ENCODE peak calls at places on chromosomes 11 and 22, in six cellular contexts. V, J, Q, T, R and H are unnamed samples. For H3K4me1, the result is how much of the 10 kb centered on the place peaks cover.

GRCh38 chr11:77705195-77705876 is 67.7 kb upstream of the CLNS1A start:
- DNase-seq in V (no peak), J (no peak), Q (no peak), T (no peak), R (peak), H (no peak)

GRCh38 chr11:105670811-105671210 is 60.9 kb downstream of the GRIA4 start:
- DNase-seq in V (no peak), J (no peak), Q (no peak), T (no peak), R (no peak), H (no peak)

GRCh38 chr11:106344392-106344791 is 266.9 kb downstream of the AASDHPPT start:
- DNase-seq in V (no peak), J (no peak), Q (no peak), T (no peak), R (peak), H (peak)

GRCh38 chr11:79243412-79244174 is 197.2 kb downstream of the TENM4 start:
- DNase-seq in V (no peak), J (peak), Q (no peak), T (no peak), R (no peak), H (no peak)

GRCh38 chr11:65766535-65766934 is 14.2 kb downstream of the AP5B1 start:
- DNase-seq in V (no peak), J (no peak), Q (no peak), T (no peak), R (peak), H (no peak)

GRCh38 chr11:131668867-131669780 is 298.7 kb downstream of the NTM start:
- DNase-seq in V (no peak), J (no peak), Q (no peak), T (no peak), R (peak), H (peak)

GRCh38 chr11:88246680-88247079 is 71.4 kb upstream of the RAB38 start:
- DNase-seq in V (no peak), J (no peak), Q (no peak), T (no peak), R (peak), H (no peak)

GRCh38 chr22:37492428-37493344 is 6.5 kb upstream of the MFNG start:
- DNase-seq in V (no peak), J (no peak), Q (no peak), T (peak), R (peak), H (no peak)

GRCh38 chr11:126046796-126047195 is 15.9 kb downstream of the CDON start:
- DNase-seq in V (no peak), J (no peak), Q (no peak), T (no peak), R (no peak), H (no peak)

GRCh38 chr11:115895594-115895993 is 391.4 kb upstream of the CADM1 start:
- DNase-seq in V (no peak), J (no peak), Q (no peak), T (no peak), R (no peak), H (no peak)

GRCh38 chr11:5931061-5931460 is 11.0 kb upstream of the OR56A3 start:
- DNase-seq in V (no peak), J (no peak), Q (no peak), T (no peak), R (no peak), H (no peak)

GRCh38 chr11:111324277-111324720 is 26.0 kb downstream of the POU2AF3 start:
- DNase-seq in V (no peak), J (no peak), Q (no peak), T (no peak), R (peak), H (no peak)

GRCh38 chr11:96424693-96425092 is 34.9 kb downstream of the JRKL start:
- DNase-seq in V (no peak), J (no peak), Q (no peak), T (no peak), R (peak), H (no peak)

GRCh38 chr11:10551845-10552352 is 10.9 kb upstream of the RNF141 start:
- DNase-seq in V (no peak), J (no peak), Q (no peak), T (no peak), R (no peak), H (no peak)

GRCh38 chr11:128346808-128347207 is 240.6 kb downstream of the ETS1 start:
- DNase-seq in V (no peak), J (no peak), Q (no peak), T (no peak), R (peak), H (no peak)

GRCh38 chr22:50206599-50206998 is 5.8 kb downstream of the SELENOO start:
- DNase-seq in V (peak), J (peak), Q (peak), T (peak), R (peak), H (peak)

GRCh38 chr22:17807571-17808410 is 33.5 kb upstream of the BID start:
- DNase-seq in V (peak), J (peak), Q (peak), T (peak), R (no peak), H (peak)

GRCh38 chr11:65355776-65356393 is 1.3 kb downstream of the TIGD3 start:
- DNase-seq in V (peak), J (peak), Q (peak), T (peak), R (peak), H (no peak)

GRCh38 chr11:6402061-6402470 is 11.8 kb downstream of the SMPD1 start:
- DNase-seq in V (no peak), J (no peak), Q (no peak), T (no peak), R (no peak), H (no peak)

GRCh38 chr11:85889676-85890579 is 34.7 kb downstream of the CCDC83 start:
- DNase-seq in V (no peak), J (no peak), Q (no peak), T (no peak), R (peak), H (peak)

GRCh38 chr22:43018615-43019014 is 3.7 kb upstream of the PACSIN2 start:
- DNase-seq in V (no peak), J (no peak), Q (no peak), T (no peak), R (no peak), H (no peak)

GRCh38 chr11:15577519-15577918 is 462.8 kb downstream of the INSC start:
- DNase-seq in V (no peak), J (no peak), Q (no peak), T (no peak), R (no peak), H (no peak)

GRCh38 chr11:27933992-27934829 is 173.7 kb downstream of the KIF18A start:
- DNase-seq in V (no peak), J (no peak), Q (no peak), T (no peak), R (peak), H (no peak)

GRCh38 chr11:94519478-94520084 is 7.3 kb downstream of the C11orf97 start:
- DNase-seq in V (no peak), J (no peak), Q (no peak), T (no peak), R (peak), H (peak)

GRCh38 chr11:131354251-131354701 is 16.1 kb upstream of the NTM start:
- DNase-seq in V (no peak), J (no peak), Q (no peak), T (no peak), R (no peak), H (no peak)

GRCh38 chr11:43712676-43713075 is 32.1 kb downstream of the HSD17B12 start:
- DNase-seq in V (no peak), J (no peak), Q (no peak), T (no peak), R (peak), H (no peak)

GRCh38 chr22:43829904-43830851 is 18.1 kb upstream of the EFCAB6 start:
- DNase-seq in V (peak), J (peak), Q (peak), T (peak), R (peak), H (no peak)

GRCh38 chr11:86595401-86595800 is 77.0 kb downstream of the ME3 start:
- DNase-seq in V (no peak), J (no peak), Q (no peak), T (no peak), R (no peak), H (no peak)

GRCh38 chr11:126135182-126136176 is 72.8 kb upstream of the CDON start:
- DNase-seq in V (no peak), J (no peak), Q (no peak), T (no peak), R (peak), H (no peak)

GRCh38 chr11:79100093-79100704 is 340.6 kb downstream of the TENM4 start:
- DNase-seq in V (no peak), J (no peak), Q (no peak), T (no peak), R (peak), H (peak)

GRCh38 chr11:35274909-35275807 is 136.2 kb downstream of the CD44 start:
- DNase-seq in V (peak), J (no peak), Q (no peak), T (peak), R (peak), H (no peak)

GRCh38 chr11:114154271-114155047 is 94.9 kb downstream of the ZBTB16 start:
- DNase-seq in V (no peak), J (peak), Q (peak), T (no peak), R (peak), H (no peak)

GRCh38 chr11:109971184-109971523 is 122.0 kb upstream of the ZC3H12C start:
- DNase-seq in V (no peak), J (no peak), Q (no peak), T (no peak), R (peak), H (no peak)

GRCh38 chr11:27388869-27389268 is 25.9 kb upstream of the CCDC34 start:
- DNase-seq in V (no peak), J (no peak), Q (no peak), T (no peak), R (no peak), H (no peak)

GRCh38 chr11:108933630-108934029 is 268.8 kb downstream of the DDX10 start:
- DNase-seq in V (no peak), J (no peak), Q (no peak), T (no peak), R (peak), H (no peak)

GRCh38 chr11:100863080-100863581 is 176.0 kb downstream of the ARHGAP42 start:
- DNase-seq in V (no peak), J (peak), Q (peak), T (no peak), R (peak), H (peak)

GRCh38 chr22:19085233-19086043 is 36.8 kb downstream of the DGCR2 start:
- DNase-seq in V (no peak), J (no peak), Q (no peak), T (peak), R (peak), H (peak)

GRCh38 chr11:128328955-128329551 is 258.3 kb downstream of the ETS1 start:
- DNase-seq in V (no peak), J (no peak), Q (peak), T (no peak), R (no peak), H (no peak)

GRCh38 chr11:130344846-130345245 is 30.1 kb upstream of the ZBTB44 start:
- DNase-seq in V (no peak), J (no peak), Q (no peak), T (no peak), R (no peak), H (no peak)

GRCh38 chr11:123182101-123182500 is 12.9 kb downstream of the CLMP start:
- DNase-seq in V (no peak), J (no peak), Q (no peak), T (no peak), R (peak), H (no peak)
- H3K4me1 ChIP-seq in V (under half), J (under half), Q (under half), T (under half), R (half or more), H (under half)

GRCh38 chr22:41857860-41858199 is 24.9 kb downstream of the SREBF2 start:
- DNase-seq in V (no peak), J (no peak), Q (no peak), T (no peak), R (no peak), H (no peak)
- H3K27ac ChIP-seq in V (peak), J (no peak), Q (no peak), T (no peak), R (peak), H (no peak)

DNA sequence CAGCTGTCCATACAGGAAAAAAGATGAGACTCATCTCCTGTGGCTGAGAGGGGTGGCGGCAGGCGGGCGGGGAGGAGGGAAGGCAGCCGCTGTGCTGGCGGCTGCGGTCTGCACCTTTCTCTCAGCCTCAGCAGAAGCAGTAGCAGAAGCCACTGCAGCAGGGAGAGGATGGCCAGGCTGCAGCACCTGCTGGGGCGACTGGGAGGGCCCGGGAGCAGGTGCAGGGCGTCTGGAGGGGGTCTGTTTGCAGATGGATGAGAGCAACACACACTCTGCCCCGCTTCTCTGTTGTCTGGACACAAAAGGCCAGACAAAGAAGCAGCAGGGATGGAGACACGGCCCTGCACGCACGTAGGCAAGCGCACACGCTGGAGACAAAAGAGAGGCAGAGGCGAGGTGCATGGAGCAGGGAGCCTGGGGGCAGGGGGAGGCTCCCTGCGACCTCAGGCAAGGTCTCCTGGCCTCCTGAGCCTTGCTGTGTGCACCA is 9.3 kb upstream of the MIAT start:
- DNase-seq in V (no peak), J (no peak), Q (no peak), T (no peak), R (no peak), H (peak)
- H3K4me1 ChIP-seq in V (under half), J (under half), Q (under half), T (under half), R (under half), H (under half)

GRCh38 chr11:14132312-14132711 is 169.8 kb downstream of the SPON1 start:
- DNase-seq in V (no peak), J (no peak), Q (no peak), T (no peak), R (no peak), H (peak)
- H3K27ac ChIP-seq in V (no peak), J (no peak), Q (no peak), T (no peak), R (no peak), H (no peak)

DNA sequence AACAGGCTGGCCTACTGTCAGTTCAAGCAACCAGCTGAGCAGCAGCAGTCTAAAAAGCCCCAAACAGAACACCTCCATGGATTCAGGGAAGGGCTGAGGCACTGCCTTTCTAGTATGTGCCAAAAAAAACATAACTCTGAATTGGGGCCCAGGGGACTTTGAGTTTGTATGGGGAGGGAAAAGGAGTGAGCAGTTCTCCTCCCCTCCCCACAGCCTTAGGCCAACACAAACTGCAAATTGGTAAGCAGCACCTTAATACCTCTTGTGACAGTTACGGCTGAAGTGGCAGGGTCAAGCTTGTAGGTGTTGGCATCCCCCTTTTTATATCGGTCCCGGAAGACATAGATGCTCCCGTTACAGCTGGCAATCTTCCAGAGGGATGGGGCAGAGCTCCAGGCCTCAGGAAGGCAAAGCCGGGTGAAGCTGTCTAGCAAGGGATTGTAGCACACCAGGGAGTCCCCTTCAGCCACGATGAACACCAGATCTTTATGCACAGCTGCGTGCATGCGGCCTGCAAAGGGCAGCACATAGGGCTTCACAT is 6.0 kb downstream of the KBTBD4 start:
- DNase-seq in V (no peak), J (no peak), Q (no peak), T (peak), R (peak), H (peak)
- H3K4me1 ChIP-seq in V (under half), J (under half), Q (under half), T (under half), R (under half), H (under half)

GRCh38 chr11:62552931-62553838 is 6.6 kb upstream of the AHNAK start:
- DNase-seq in V (peak), J (peak), Q (peak), T (peak), R (peak), H (peak)

GRCh38 chr11:62554377-62554776 is 7.8 kb upstream of the AHNAK start:
- DNase-seq in V (peak), J (peak), Q (peak), T (no peak), R (no peak), H (peak)

GRCh38 chr11:62555464-62556092 is 9.0 kb upstream of the AHNAK start:
- DNase-seq in V (peak), J (no peak), Q (peak), T (no peak), R (peak), H (peak)

GRCh38 chr11:62552465-62552782 is 5.8 kb upstream of the AHNAK start:
- DNase-seq in V (peak), J (no peak), Q (no peak), T (no peak), R (peak), H (no peak)

GRCh38 chr11:62553839-62554361 is 7.3 kb upstream of the AHNAK start:
- DNase-seq in V (no peak), J (peak), Q (no peak), T (no peak), R (peak), H (no peak)
- H3K27ac ChIP-seq in V (peak), J (peak), Q (peak), T (peak), R (peak), H (peak)

GRCh38 chr11:120219157-120219934 is 8.5 kb downstream of the OAF start:
- DNase-seq in V (peak), J (peak), Q (no peak), T (no peak), R (peak), H (no peak)
- H3K4me1 ChIP-seq in V (half or more), J (under half), Q (under half), T (under half), R (under half), H (under half)

DNA sequence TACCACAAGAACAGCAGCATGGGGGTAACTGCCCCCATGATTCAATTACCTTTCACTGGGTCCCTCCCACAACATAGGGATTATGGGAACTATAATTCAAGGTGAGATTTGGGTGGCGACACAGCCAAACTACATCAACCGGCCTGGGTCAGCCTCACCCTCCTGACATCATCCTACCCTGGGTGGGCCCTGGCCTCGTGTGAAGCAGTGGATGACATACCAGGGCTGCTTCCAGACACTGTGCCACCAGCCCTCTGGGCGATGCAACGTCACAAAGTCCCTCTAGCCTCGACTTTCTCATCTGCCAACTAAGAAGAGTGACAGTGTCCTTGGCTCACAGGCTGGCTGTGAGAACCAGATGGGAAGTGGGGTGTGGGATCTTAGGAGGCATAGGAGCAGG is 8.7 kb upstream of the TPCN2 start:
- DNase-seq in V (no peak), J (no peak), Q (no peak), T (no peak), R (no peak), H (no peak)
- H3K27ac ChIP-seq in V (no peak), J (no peak), Q (no peak), T (no peak), R (no peak), H (no peak)

GRCh38 chr11:31966846-31967245 is 124.0 kb upstream of the RCN1 start:
- DNase-seq in V (no peak), J (no peak), Q (no peak), T (no peak), R (no peak), H (no peak)
- H3K4me1 ChIP-seq in V (under half), J (under half), Q (under half), T (under half), R (under half), H (under half)

DNA sequence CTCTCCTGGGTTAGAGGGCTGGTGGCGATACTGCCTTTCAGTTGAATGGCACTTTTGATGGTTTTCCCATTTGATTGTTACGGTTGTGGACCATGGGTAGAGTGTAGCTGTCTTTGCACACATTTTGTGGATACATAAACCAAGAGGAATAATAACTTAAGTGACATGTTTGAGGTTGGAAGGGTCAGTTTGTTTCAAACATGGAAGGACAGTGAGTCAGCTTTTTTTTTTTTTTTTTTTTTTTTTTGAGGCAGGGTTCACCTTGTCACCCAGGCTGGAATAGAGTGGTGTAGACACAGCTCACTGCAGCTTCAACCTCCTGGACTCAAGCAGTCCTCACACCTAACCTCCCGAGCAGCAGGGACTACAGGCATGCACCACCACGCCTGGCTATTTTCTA is 41.1 kb downstream of the PPFIA1 start:
- DNase-seq in V (no peak), J (no peak), Q (no peak), T (no peak), R (no peak), H (no peak)
- H3K27ac ChIP-seq in V (no peak), J (no peak), Q (no peak), T (no peak), R (no peak), H (no peak)